ENCODE peak calls at places on chromosomes 11 and 22, in ten cellular contexts. Q, E, V, D, Y, O, N, M, R and W are unnamed samples.

GRCh38 chr22:19607198-19608113 is 83.2 kb upstream of the CLDN5 start:
- DNase-seq in Q (no peak), E (peak; percentile 58), V (peak; percentile 96), D (no peak), Y (no peak), O (peak; percentile 33), N (no peak), M (no peak), R (no peak), W (peak; percentile 26)

GRCh38 chr22:46187862-46188261 is 37.5 kb downstream of the PPARA start:
- DNase-seq in Q (no peak), E (no peak), V (no peak), D (no peak), Y (no peak), O (no peak), N (no peak), M (no peak), R (no peak), W (no peak)

GRCh38 chr11:34242037-34242625 is 115.7 kb downstream of the ABTB2 start:
- DNase-seq in Q (no peak), E (no peak), V (no peak), D (no peak), Y (no peak), O (no peak), N (peak; percentile 49), M (no peak), R (no peak), W (no peak)

GRCh38 chr22:27745809-27746208 is 55.7 kb downstream of the MN1 start:
- DNase-seq in Q (no peak), E (no peak), V (no peak), D (no peak), Y (no peak), O (no peak), N (no peak), M (no peak), R (no peak), W (no peak)

GRCh38 chr22:19610518-19611253 is 86.5 kb upstream of the CLDN5 start:
- DNase-seq in Q (no peak), E (no peak), V (no peak), D (no peak), Y (no peak), O (peak; percentile 48), N (no peak), M (no peak), R (no peak), W (peak; percentile 24)

GRCh38 chr11:63670738-63671321 is 346 bp downstream of the ATL3 start:
- DNase-seq in Q (no peak), E (peak; percentile 59), V (peak; percentile 74), D (peak; percentile 61), Y (peak; percentile 16), O (peak; percentile 70), N (peak; percentile 61), M (peak; percentile 74), R (peak; percentile 75), W (peak; percentile 59)

GRCh38 chr22:27207907-27208306 is 550.5 kb downstream of the MIAT start:
- DNase-seq in Q (no peak), E (peak; percentile 43), V (no peak), D (no peak), Y (peak; percentile 45), O (no peak), N (no peak), M (no peak), R (no peak), W (no peak)

GRCh38 chr11:6402561-6402981 is 12.3 kb downstream of the SMPD1 start:
- DNase-seq in Q (no peak), E (no peak), V (no peak), D (no peak), Y (no peak), O (peak; percentile 82), N (peak; percentile 89), M (no peak), R (no peak), W (peak; percentile 95)

GRCh38 chr11:28366549-28367341 is 258.6 kb downstream of the METTL15 start:
- DNase-seq in Q (no peak), E (no peak), V (no peak), D (no peak), Y (no peak), O (no peak), N (no peak), M (no peak), R (no peak), W (no peak)

GRCh38 chr11:93219440-93219839 is 21.6 kb upstream of the SLC36A4 start:
- DNase-seq in Q (no peak), E (no peak), V (no peak), D (no peak), Y (no peak), O (no peak), N (peak; percentile 41), M (no peak), R (no peak), W (peak; percentile 50)

GRCh38 chr11:69682221-69682620 is 7.1 kb upstream of the LTO1 start:
- DNase-seq in Q (no peak), E (no peak), V (no peak), D (no peak), Y (no peak), O (no peak), N (no peak), M (no peak), R (no peak), W (no peak)

DNA sequence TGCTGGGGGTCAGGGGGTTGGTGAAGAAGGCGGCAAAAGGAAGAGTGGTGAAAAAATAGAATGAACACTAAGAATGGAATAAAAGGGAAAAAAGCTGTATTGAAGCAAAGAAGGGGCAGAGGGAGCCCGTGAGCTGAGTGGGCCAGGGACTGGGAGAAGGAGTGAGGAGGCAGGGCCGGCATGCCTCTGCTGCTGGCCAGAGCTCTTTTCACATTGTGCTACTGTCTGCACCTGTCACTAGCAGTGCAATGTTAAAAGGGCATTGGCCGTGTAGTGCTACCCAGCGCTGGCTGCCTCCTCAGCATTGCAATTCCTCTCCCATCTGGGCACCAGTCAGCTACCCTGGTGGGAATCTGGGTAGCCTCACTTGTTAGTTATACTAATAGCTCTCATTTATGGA is 8.7 kb downstream of the YPEL4 start:
- DNase-seq in Q (no peak), E (peak; percentile 20), V (peak; percentile 51), D (no peak), Y (peak; percentile 31), O (no peak), N (no peak), M (no peak), R (no peak), W (peak; percentile 24)
- TF ChIP-seq CTCF in Q (peak; percentile 31), E (peak; percentile 5), V (peak; percentile 23), D (peak; percentile 33), Y (peak; percentile 22), O (no peak), N (peak; percentile 19), M (no peak), R (no peak), W (no peak)

DNA sequence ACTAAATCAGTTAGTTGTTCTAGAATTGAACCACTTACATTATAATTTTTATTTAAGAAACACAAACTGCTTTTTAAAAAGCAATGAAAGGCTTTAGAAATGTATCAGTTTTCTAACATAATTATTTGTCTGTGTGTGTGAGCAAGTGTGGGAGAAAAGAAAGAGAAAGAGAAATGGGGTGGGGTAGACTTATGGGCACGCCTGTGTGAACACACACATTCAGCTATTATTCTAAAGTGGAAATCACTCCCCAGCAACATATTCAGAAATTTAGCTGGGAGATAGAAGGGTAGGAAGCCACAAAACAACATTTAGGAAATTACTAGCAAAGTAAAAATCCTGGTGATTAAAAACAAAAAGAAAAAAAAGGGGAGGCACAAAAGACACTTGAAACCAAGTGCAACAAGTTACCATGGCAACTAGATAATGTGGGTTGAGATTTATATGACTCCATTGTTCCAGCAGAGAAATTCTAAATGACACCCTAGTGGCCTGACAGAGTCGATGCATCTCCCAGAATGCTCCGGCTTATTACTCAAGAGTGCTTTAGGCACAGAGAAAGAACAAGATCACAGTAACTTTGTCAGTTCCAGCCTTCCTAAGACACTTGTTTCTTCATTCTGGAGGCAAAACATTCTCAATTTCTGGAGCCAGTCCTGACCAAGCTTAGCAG is 444.6 kb downstream of the DLG2 start:
- DNase-seq in Q (peak; percentile 0), E (no peak), V (no peak), D (no peak), Y (no peak), O (peak; percentile 16), N (peak; percentile 44), M (no peak), R (no peak), W (peak; percentile 49)
- TF ChIP-seq CTCF in Q (no peak), E (peak; percentile 18), V (peak; percentile 23), D (peak; percentile 27), Y (peak; percentile 25), O (no peak), N (peak; percentile 45), M (no peak), R (no peak), W (peak; percentile 71)

DNA sequence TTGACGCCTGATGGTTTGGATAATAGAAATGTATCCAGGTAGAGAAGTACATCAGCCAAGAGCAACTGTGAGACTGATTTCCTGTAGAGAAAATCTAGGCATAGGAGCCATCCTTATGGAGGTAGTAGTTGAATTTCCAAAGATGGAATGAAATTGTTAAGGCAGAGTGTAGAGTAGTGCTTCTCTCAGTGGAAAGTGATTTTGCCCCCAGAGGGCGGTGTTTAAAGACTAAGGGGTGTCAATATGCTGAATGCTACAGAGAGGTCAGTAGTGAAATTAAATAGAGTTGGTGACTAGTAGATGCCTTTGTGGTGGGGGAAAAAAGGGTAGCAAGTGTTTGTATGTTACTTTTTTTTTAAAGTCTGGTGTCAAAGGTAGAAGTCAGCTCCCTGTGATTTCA is 54.5 kb downstream of the TRIM44 start:
- DNase-seq in Q (no peak), E (no peak), V (no peak), D (no peak), Y (peak; percentile 5), O (peak; percentile 7), N (peak; percentile 18), M (no peak), R (no peak), W (no peak)
- TF ChIP-seq CTCF in Q (peak; percentile 14), E (no peak), V (peak; percentile 15), D (no peak), Y (peak; percentile 33), O (no peak), N (peak; percentile 9), M (no peak), R (no peak), W (peak; percentile 45)

GRCh38 chr11:86118201-86118600 is 49.3 kb upstream of the PICALM start:
- DNase-seq in Q (no peak), E (no peak), V (no peak), D (no peak), Y (no peak), O (no peak), N (no peak), M (no peak), R (no peak), W (no peak)

GRCh38 chr11:86116996-86117705 is 48.3 kb upstream of the PICALM start:
- DNase-seq in Q (no peak), E (no peak), V (no peak), D (no peak), Y (no peak), O (no peak), N (no peak), M (no peak), R (no peak), W (no peak)

GRCh38 chr11:86117706-86118050 is 48.8 kb upstream of the PICALM start:
- DNase-seq in Q (no peak), E (no peak), V (no peak), D (no peak), Y (no peak), O (no peak), N (no peak), M (no peak), R (no peak), W (no peak)

GRCh38 chr11:86116386-86116726 is 47.5 kb upstream of the PICALM start:
- DNase-seq in Q (no peak), E (no peak), V (no peak), D (no peak), Y (no peak), O (peak; percentile 86), N (peak; percentile 82), M (no peak), R (no peak), W (no peak)

GRCh38 chr11:86115542-86116385 is 46.9 kb upstream of the PICALM start:
- DNase-seq in Q (no peak), E (no peak), V (no peak), D (no peak), Y (no peak), O (no peak), N (peak; percentile 16), M (no peak), R (no peak), W (no peak)
- TF ChIP-seq CTCF in Q (no peak), E (no peak), V (no peak), D (no peak), Y (no peak), O (no peak), N (no peak), M (no peak), R (no peak), W (no peak)